ENCODE peak calls at places on chromosomes 16 and 17, in four cellular contexts. One of them, this sample, is unnamed.

GRCh38 chr17:7632492-7632894 is 2.6 kb downstream of the SHBG start:
- DNase-seq in CD4-positive, alpha-beta memory T cell: peak
- DNase-seq in activated CD8-positive, alpha-beta T cell treated with anti-CD3 and anti-CD28 coated beads, Interleukin-2, amount 10 ng/mL, durations not matched to agents 7 days and 5 days: peak
- DNase-seq in cardiac muscle cell: peak
- DNase-seq in this sample: no peak

GRCh38 chr17:3683054-3683511 is 12.9 kb downstream of the P2RX5 start:
- DNase-seq in CD4-positive, alpha-beta memory T cell: peak
- DNase-seq in cardiac muscle cell: peak
- DNase-seq in activated CD8-positive, alpha-beta T cell treated with anti-CD3 and anti-CD28 coated beads, Interleukin-2, amount 10 ng/mL, durations not matched to agents 7 days and 5 days: peak
- DNase-seq in this sample: no peak

GRCh38 chr17:8189041-8189710 is 804 bp downstream of the BORCS6 start:
- DNase-seq in activated CD8-positive, alpha-beta T cell treated with anti-CD3 and anti-CD28 coated beads, Interleukin-2, amount 10 ng/mL, durations not matched to agents 7 days and 5 days: no peak
- DNase-seq in cardiac muscle cell: no peak
- DNase-seq in CD4-positive, alpha-beta memory T cell: peak
- DNase-seq in this sample: no peak

GRCh38 chr16:87897563-87898505 is 28.5 kb upstream of the SLC7A5 start:
- DNase-seq in CD4-positive, alpha-beta memory T cell: no peak
- DNase-seq in activated CD8-positive, alpha-beta T cell treated with anti-CD3 and anti-CD28 coated beads, Interleukin-2, amount 10 ng/mL, durations not matched to agents 7 days and 5 days: peak
- DNase-seq in cardiac muscle cell: no peak
- DNase-seq in this sample: no peak

GRCh38 chr16:48321307-48322036 is 63.7 kb downstream of the SIAH1 start:
- DNase-seq in cardiac muscle cell: no peak
- DNase-seq in CD4-positive, alpha-beta memory T cell: no peak
- DNase-seq in activated CD8-positive, alpha-beta T cell treated with anti-CD3 and anti-CD28 coated beads, Interleukin-2, amount 10 ng/mL, durations not matched to agents 7 days and 5 days: no peak
- DNase-seq in this sample: no peak

GRCh38 chr17:56679767-56680422 is 86.4 kb downstream of the NOG start:
- DNase-seq in activated CD8-positive, alpha-beta T cell treated with anti-CD3 and anti-CD28 coated beads, Interleukin-2, amount 10 ng/mL, durations not matched to agents 7 days and 5 days: no peak
- DNase-seq in CD4-positive, alpha-beta memory T cell: no peak
- DNase-seq in cardiac muscle cell: no peak
- DNase-seq in this sample: no peak

GRCh38 chr17:2081564-2081963 is 26.7 kb downstream of the HIC1 start:
- DNase-seq in CD4-positive, alpha-beta memory T cell: no peak
- DNase-seq in cardiac muscle cell: no peak
- DNase-seq in activated CD8-positive, alpha-beta T cell treated with anti-CD3 and anti-CD28 coated beads, Interleukin-2, amount 10 ng/mL, durations not matched to agents 7 days and 5 days: no peak
- DNase-seq in this sample: no peak

GRCh38 chr17:74760404-74761105 is 12.1 kb downstream of the NHERF1 start:
- DNase-seq in CD4-positive, alpha-beta memory T cell: no peak
- DNase-seq in cardiac muscle cell: peak
- DNase-seq in activated CD8-positive, alpha-beta T cell treated with anti-CD3 and anti-CD28 coated beads, Interleukin-2, amount 10 ng/mL, durations not matched to agents 7 days and 5 days: no peak
- DNase-seq in this sample: no peak

GRCh38 chr16:72913551-72913950 is 134.4 kb downstream of the ZFHX3 start:
- DNase-seq in cardiac muscle cell: no peak
- DNase-seq in activated CD8-positive, alpha-beta T cell treated with anti-CD3 and anti-CD28 coated beads, Interleukin-2, amount 10 ng/mL, durations not matched to agents 7 days and 5 days: no peak
- DNase-seq in CD4-positive, alpha-beta memory T cell: no peak
- DNase-seq in this sample: no peak